ENCODE peak calls at places on chromosomes 16 and 17, in seven cellular contexts. W is A549, O is HCT116, B is K562, H is endothelial cell of umbilical vein, E is WTC11, D is GM12878. F is an unnamed sample.

GRCh38 chr17:14515015-14515414 is 214.1 kb downstream of the HS3ST3B1 start:
- DNase-seq in B (no peak), O (no peak), H (no peak), D (no peak), E (no peak), W (no peak), F (no peak)

GRCh38 chr17:17568772-17569195 is 22.7 kb downstream of the PEMT start:
- DNase-seq in W (peak), E (peak), O (peak), B (peak), H (peak), D (no peak), F (peak)

GRCh38 chr17:47983492-47984223 is 12.7 kb downstream of the CDK5RAP3 start:
- DNase-seq in O (no peak), W (no peak), B (no peak), E (no peak), H (no peak), D (no peak), F (no peak)

GRCh38 chr17:37642706-37643105 is 540 bp downstream of the DDX52 start:
- DNase-seq in D (no peak), B (no peak), E (no peak), O (no peak), H (no peak), W (peak), F (no peak)

GRCh38 chr17:63445065-63445464 is 1.0 kb downstream of the CYB561 start:
- DNase-seq in D (no peak), B (no peak), E (no peak), H (no peak), W (no peak), O (no peak), F (no peak)

GRCh38 chr17:49825645-49826044 is 22.2 kb downstream of the TAC4 start:
- DNase-seq in D (no peak), B (no peak), H (no peak), O (no peak), W (no peak), E (no peak), F (no peak)

GRCh38 chr17:39626671-39627169 is at the start of gene PPP1R1B:
- DNase-seq in W (no peak), H (no peak), O (no peak), D (no peak), E (peak), B (no peak), F (no peak)

GRCh38 chr16:914453-914852 is 56.3 kb downstream of the LMF1 start:
- DNase-seq in H (peak), W (no peak), B (no peak), D (peak), O (peak), E (no peak), F (no peak)

GRCh38 chr17:357634-358033 is 5.0 kb upstream of the RPH3AL start:
- DNase-seq in W (no peak), H (no peak), E (no peak), O (no peak), D (no peak), B (no peak), F (no peak)

GRCh38 chr16:2005646-2006045 is 4.0 kb downstream of the ZNF598 start:
- DNase-seq in E (peak), B (no peak), W (no peak), H (peak), O (no peak), D (no peak), F (no peak)

GRCh38 chr16:79658301-79659001 is 57.9 kb upstream of the MAF start:
- DNase-seq in E (no peak), W (peak), O (no peak), H (no peak), D (no peak), B (no peak), F (no peak)

GRCh38 chr16:31402687-31403086 is 9.6 kb downstream of the ITGAD start:
- DNase-seq in H (no peak), B (no peak), D (no peak), W (no peak), E (no peak), O (no peak), F (no peak)

GRCh38 chr16:79098897-79099296 is 501.6 kb downstream of the MAF start:
- DNase-seq in O (no peak), E (no peak), W (no peak), H (no peak), D (no peak), B (no peak), F (no peak)

GRCh38 chr17:6591599-6592158 is 35.3 kb upstream of the PITPNM3 start:
- DNase-seq in H (no peak), D (no peak), E (no peak), O (no peak), B (no peak), W (peak), F (no peak)

GRCh38 chr16:13554020-13554419 is 365.9 kb upstream of the ERCC4 start:
- DNase-seq in B (peak), D (no peak), E (no peak), H (no peak), O (no peak), W (no peak), F (no peak)

GRCh38 chr16:66366433-66367299 is at the start of gene CDH5:
- DNase-seq in O (no peak), E (no peak), H (peak), B (no peak), D (no peak), W (no peak), F (no peak)

GRCh38 chr16:75432828-75433731 is at the start of gene CFDP1:
- DNase-seq in H (peak), E (peak), B (peak), D (peak), O (peak), W (peak), F (peak)

GRCh38 chr16:75429621-75430403 is 3.5 kb downstream of the CFDP1 start:
- DNase-seq in O (no peak), B (no peak), W (no peak), H (no peak), E (no peak), D (no peak), F (peak)

DNA sequence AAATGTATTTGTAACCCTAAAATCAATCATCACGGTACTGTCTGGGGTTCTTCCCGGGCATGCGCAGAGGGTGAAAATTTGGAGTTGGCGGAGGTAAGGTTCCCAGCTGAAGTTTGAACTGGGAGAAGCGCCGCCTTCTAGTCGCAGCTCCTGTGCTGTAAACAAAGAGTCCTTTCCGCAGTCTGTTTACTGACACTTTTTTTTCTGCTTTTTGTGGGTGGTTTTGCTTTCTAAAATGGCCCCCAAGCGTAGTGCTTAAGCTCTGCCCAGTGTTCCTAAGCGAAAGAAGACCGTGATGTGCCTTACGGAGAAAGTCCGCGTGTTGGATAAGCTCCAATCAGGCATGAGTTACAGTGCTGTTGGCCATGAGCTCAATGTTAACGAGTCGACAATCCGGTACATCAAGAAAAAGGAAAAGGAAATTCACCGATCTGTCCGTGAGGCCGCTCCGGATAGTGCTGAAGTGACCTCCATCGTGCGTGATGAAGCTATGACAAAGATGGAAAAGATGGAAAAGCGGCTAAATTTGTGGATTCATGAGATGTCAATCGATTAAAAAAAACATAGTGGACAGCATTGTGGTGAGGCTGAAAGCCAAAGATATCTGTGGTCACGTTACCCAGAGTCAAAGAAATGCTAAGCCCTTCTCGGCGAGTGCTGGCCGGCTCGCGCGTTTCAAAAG is 570 bp upstream of the CFDP1 start:
- DNase-seq in B (peak), O (no peak), H (peak), W (peak), D (no peak), E (peak), F (peak)
- TF ChIP-seq MAX in B (peak), O (no peak), H (peak), W (peak), D (peak), E (peak), F (peak)

GRCh38 chr17:2874211-2874686 is 78.0 kb downstream of the RAP1GAP2 start:
- DNase-seq in E (peak), H (no peak), O (no peak), D (no peak), W (no peak), B (no peak), F (no peak)

GRCh38 chr17:2871205-2871604 is 75.0 kb downstream of the RAP1GAP2 start:
- DNase-seq in D (no peak), O (no peak), H (no peak), W (no peak), B (no peak), E (peak), F (no peak)

GRCh38 chr17:2872282-2872681 is 76.0 kb downstream of the RAP1GAP2 start:
- DNase-seq in W (no peak), H (no peak), B (no peak), E (no peak), D (no peak), O (no peak), F (no peak)

GRCh38 chr17:2869604-2870003 is 73.4 kb downstream of the RAP1GAP2 start:
- DNase-seq in B (no peak), O (no peak), D (no peak), W (no peak), H (no peak), E (no peak), F (no peak)

GRCh38 chr17:2871720-2872119 is 75.5 kb downstream of the RAP1GAP2 start:
- DNase-seq in H (no peak), W (no peak), B (no peak), O (no peak), E (no peak), D (no peak), F (no peak)
- TF ChIP-seq MAX in H (no peak), W (no peak), B (no peak), O (no peak), E (no peak), D (no peak), F (no peak)

DNA sequence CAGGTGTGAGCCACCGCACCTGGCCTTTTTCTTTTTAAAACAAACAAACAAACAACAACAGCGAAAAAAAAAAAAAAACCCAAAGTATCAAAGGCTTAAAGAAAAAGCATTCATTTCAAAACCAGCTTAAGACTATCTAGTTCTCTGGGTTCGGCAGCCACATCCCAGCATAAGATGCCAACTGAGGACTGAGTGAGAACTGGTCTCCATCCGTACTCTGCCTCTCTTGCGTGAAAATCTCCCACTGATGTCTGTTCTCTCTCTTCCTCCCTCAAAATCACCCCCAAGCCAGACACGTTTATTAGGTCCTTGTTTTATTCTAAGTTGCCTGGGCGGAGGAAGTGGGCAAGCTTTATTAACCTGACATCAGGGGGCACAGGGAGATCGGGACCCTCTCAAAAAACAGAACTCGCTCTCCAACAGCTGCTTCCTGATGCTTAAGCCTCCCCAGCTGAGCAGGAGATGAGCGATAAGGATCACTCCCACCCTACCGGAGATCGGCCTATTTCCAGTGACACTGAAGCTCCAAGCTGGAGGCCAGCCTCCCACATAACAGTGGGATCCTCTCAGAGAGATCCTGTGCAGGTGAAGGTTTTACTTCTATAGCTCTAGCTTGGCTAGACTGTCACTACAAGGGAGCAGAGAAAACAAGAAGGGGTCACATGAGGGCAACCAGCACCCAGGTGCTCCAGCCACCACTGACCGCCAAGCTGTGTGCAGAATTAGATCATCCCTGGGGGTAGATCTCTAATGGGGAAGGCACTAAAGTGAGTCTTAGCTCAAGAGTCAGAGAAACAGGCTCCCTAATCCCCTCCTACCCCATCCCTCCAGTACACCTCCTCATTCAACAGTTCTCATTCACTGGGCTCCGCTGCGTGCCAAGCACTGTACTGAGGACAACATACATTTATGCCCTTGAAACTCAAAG is 13.6 kb downstream of the CDC42EP4 start:
- DNase-seq in B (no peak), W (no peak), H (no peak), O (no peak), D (no peak), E (no peak), F (no peak)
- TF ChIP-seq MAX in B (no peak), W (no peak), H (no peak), O (no peak), D (no peak), E (no peak), F (no peak)

DNA sequence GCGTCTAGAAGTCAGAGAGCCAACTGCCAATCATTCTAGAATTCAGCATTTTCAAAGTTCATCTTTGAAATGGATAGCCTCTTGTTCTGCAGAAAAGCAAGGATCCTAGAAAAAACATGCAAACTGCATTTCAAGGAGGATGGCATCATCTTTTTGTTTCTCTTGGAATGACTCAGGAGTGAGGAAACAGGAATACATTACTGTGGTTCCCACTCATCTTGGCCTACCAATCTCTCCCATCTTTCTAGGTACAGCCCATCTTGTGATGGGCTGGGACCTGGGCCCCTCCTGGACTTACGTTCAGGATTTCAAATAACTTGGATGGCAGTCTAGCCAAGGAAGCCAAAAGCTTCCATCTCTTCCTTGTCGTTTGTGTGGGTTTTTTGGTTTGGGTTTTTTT is 363.4 kb downstream of the CDH13 start:
- DNase-seq in D (no peak), H (no peak), O (no peak), B (no peak), E (no peak), W (no peak), F (no peak)
- TF ChIP-seq MAX in D (no peak), H (no peak), O (no peak), B (no peak), E (no peak), W (no peak), F (no peak)